ENCODE peak calls at places on chromosomes 1 and 21, in nine cellular contexts. One of them, this sample, is unnamed.

GRCh38 chr1:40143891-40144575 is 17.2 kb upstream of the RLF start:
- DNase-seq in adipocyte: peak; percentile 94
- DNase-seq in GM12865: peak; percentile 79
- DNase-seq in foreskin fibroblast: peak; percentile 47
- DNase-seq in BE2C: peak; percentile 56
- DNase-seq in AG04450: peak; percentile 36
- DNase-seq in esophagus squamous epithelium: no peak
- DNase-seq in heart right ventricle: peak; percentile 57
- DNase-seq in heart left ventricle: peak; percentile 51
- DNase-seq in this sample: peak; percentile 1

GRCh38 chr1:212561501-212561931 is 47.0 kb upstream of the ATF3 start:
- DNase-seq in foreskin fibroblast: peak; percentile 54
- DNase-seq in GM12865: no peak
- DNase-seq in BE2C: no peak
- DNase-seq in AG04450: no peak
- DNase-seq in esophagus squamous epithelium: no peak
- DNase-seq in heart right ventricle: no peak
- DNase-seq in adipocyte: peak; percentile 75
- DNase-seq in heart left ventricle: peak; percentile 21
- DNase-seq in this sample: no peak

GRCh38 chr1:144101397-144102050 is 129.7 kb upstream of the FAM72C start:
- DNase-seq in AG04450: no peak
- DNase-seq in BE2C: peak; percentile 30
- DNase-seq in esophagus squamous epithelium: no peak
- DNase-seq in adipocyte: no peak
- DNase-seq in heart left ventricle: peak; percentile 20
- DNase-seq in GM12865: no peak
- DNase-seq in foreskin fibroblast: no peak
- DNase-seq in heart right ventricle: peak; percentile 16
- DNase-seq in this sample: peak; percentile 23

GRCh38 chr1:221743416-221744208 is 1.7 kb upstream of the DUSP10 start:
- DNase-seq in heart right ventricle: no peak
- DNase-seq in esophagus squamous epithelium: no peak
- DNase-seq in AG04450: no peak
- DNase-seq in heart left ventricle: no peak
- DNase-seq in GM12865: peak; percentile 90
- DNase-seq in BE2C: no peak
- DNase-seq in adipocyte: no peak
- DNase-seq in foreskin fibroblast: no peak
- DNase-seq in this sample: peak; percentile 71

GRCh38 chr1:102002057-102002456 is 5.3 kb upstream of the OLFM3 start:
- DNase-seq in foreskin fibroblast: no peak
- DNase-seq in heart right ventricle: no peak
- DNase-seq in heart left ventricle: no peak
- DNase-seq in adipocyte: no peak
- DNase-seq in BE2C: no peak
- DNase-seq in GM12865: no peak
- DNase-seq in AG04450: no peak
- DNase-seq in esophagus squamous epithelium: no peak
- DNase-seq in this sample: no peak

GRCh38 chr1:111739984-111740765 is 980 bp upstream of the INKA2 start:
- DNase-seq in adipocyte: peak; percentile 83
- DNase-seq in GM12865: peak; percentile 37
- DNase-seq in AG04450: no peak
- DNase-seq in heart right ventricle: peak; percentile 69
- DNase-seq in heart left ventricle: peak; percentile 75
- DNase-seq in BE2C: peak; percentile 80
- DNase-seq in esophagus squamous epithelium: no peak
- DNase-seq in foreskin fibroblast: peak; percentile 73
- DNase-seq in this sample: peak; percentile 91

GRCh38 chr1:224592636-224593579 is 23.2 kb upstream of the CNIH3 start:
- DNase-seq in heart right ventricle: no peak
- DNase-seq in GM12865: peak; percentile 44
- DNase-seq in AG04450: peak; percentile 63
- DNase-seq in foreskin fibroblast: peak; percentile 84
- DNase-seq in heart left ventricle: no peak
- DNase-seq in BE2C: peak; percentile 17
- DNase-seq in esophagus squamous epithelium: no peak
- DNase-seq in adipocyte: peak; percentile 84
- DNase-seq in this sample: no peak

GRCh38 chr1:160260436-160261382 is 1.6 kb downstream of the DCAF8 start:
- DNase-seq in heart right ventricle: peak; percentile 21
- DNase-seq in heart left ventricle: peak; percentile 16
- DNase-seq in GM12865: peak; percentile 3
- DNase-seq in esophagus squamous epithelium: no peak
- DNase-seq in foreskin fibroblast: peak; percentile 68
- DNase-seq in BE2C: no peak
- DNase-seq in adipocyte: peak; percentile 87
- DNase-seq in AG04450: peak; percentile 68
- DNase-seq in this sample: no peak

GRCh38 chr1:33294071-33295010 is 26.6 kb downstream of the A3GALT2 start:
- DNase-seq in esophagus squamous epithelium: no peak
- DNase-seq in heart right ventricle: no peak
- DNase-seq in AG04450: no peak
- DNase-seq in GM12865: no peak
- DNase-seq in adipocyte: no peak
- DNase-seq in BE2C: no peak
- DNase-seq in heart left ventricle: no peak
- DNase-seq in foreskin fibroblast: no peak
- DNase-seq in this sample: no peak

GRCh38 chr1:21622466-21623315 is 46.5 kb downstream of the RAP1GAP start:
- DNase-seq in AG04450: no peak
- DNase-seq in GM12865: no peak
- DNase-seq in heart left ventricle: no peak
- DNase-seq in heart right ventricle: no peak
- DNase-seq in BE2C: peak; percentile 32
- DNase-seq in esophagus squamous epithelium: no peak
- DNase-seq in adipocyte: peak; percentile 45
- DNase-seq in foreskin fibroblast: no peak
- DNase-seq in this sample: peak; percentile 65

GRCh38 chr1:93874025-93874651 is 4.9 kb downstream of the DNTTIP2 start:
- DNase-seq in esophagus squamous epithelium: no peak
- DNase-seq in BE2C: no peak
- DNase-seq in heart left ventricle: no peak
- DNase-seq in adipocyte: peak; percentile 48
- DNase-seq in GM12865: peak; percentile 27
- DNase-seq in foreskin fibroblast: peak; percentile 50
- DNase-seq in AG04450: no peak
- DNase-seq in heart right ventricle: no peak
- DNase-seq in this sample: no peak

GRCh38 chr1:53715478-53715877 is 23.5 kb downstream of the GLIS1 start:
- DNase-seq in esophagus squamous epithelium: no peak
- DNase-seq in BE2C: peak; percentile 57
- DNase-seq in adipocyte: no peak
- DNase-seq in heart right ventricle: no peak
- DNase-seq in foreskin fibroblast: no peak
- DNase-seq in GM12865: peak; percentile 43
- DNase-seq in heart left ventricle: no peak
- DNase-seq in AG04450: no peak
- DNase-seq in this sample: no peak

GRCh38 chr1:59229138-59229537 is 67.8 kb upstream of the FGGY start:
- DNase-seq in heart right ventricle: no peak
- DNase-seq in AG04450: no peak
- DNase-seq in esophagus squamous epithelium: no peak
- DNase-seq in foreskin fibroblast: peak; percentile 42
- DNase-seq in BE2C: no peak
- DNase-seq in heart left ventricle: no peak
- DNase-seq in adipocyte: peak; percentile 90
- DNase-seq in GM12865: peak; percentile 2
- DNase-seq in this sample: no peak

GRCh38 chr1:214111796-214112195 is 124.0 kb downstream of the PROX1 start:
- DNase-seq in AG04450: no peak
- DNase-seq in adipocyte: no peak
- DNase-seq in esophagus squamous epithelium: no peak
- DNase-seq in heart right ventricle: no peak
- DNase-seq in foreskin fibroblast: no peak
- DNase-seq in GM12865: no peak
- DNase-seq in heart left ventricle: no peak
- DNase-seq in BE2C: no peak
- DNase-seq in this sample: no peak

GRCh38 chr1:214108097-214108446 is 120.3 kb downstream of the PROX1 start:
- DNase-seq in GM12865: no peak
- DNase-seq in heart left ventricle: no peak
- DNase-seq in AG04450: no peak
- DNase-seq in adipocyte: no peak
- DNase-seq in heart right ventricle: no peak
- DNase-seq in esophagus squamous epithelium: no peak
- DNase-seq in BE2C: no peak
- DNase-seq in foreskin fibroblast: no peak
- DNase-seq in this sample: no peak

GRCh38 chr1:214106375-214106774 is 118.6 kb downstream of the PROX1 start:
- DNase-seq in adipocyte: peak; percentile 26
- DNase-seq in AG04450: no peak
- DNase-seq in GM12865: no peak
- DNase-seq in heart right ventricle: no peak
- DNase-seq in heart left ventricle: no peak
- DNase-seq in foreskin fibroblast: peak; percentile 9
- DNase-seq in esophagus squamous epithelium: no peak
- DNase-seq in BE2C: peak; percentile 26
- DNase-seq in this sample: no peak

GRCh38 chr1:214103778-214104177 is 116.0 kb downstream of the PROX1 start:
- DNase-seq in heart right ventricle: no peak
- DNase-seq in GM12865: no peak
- DNase-seq in foreskin fibroblast: no peak
- DNase-seq in esophagus squamous epithelium: no peak
- DNase-seq in AG04450: no peak
- DNase-seq in adipocyte: no peak
- DNase-seq in BE2C: no peak
- DNase-seq in heart left ventricle: no peak
- DNase-seq in this sample: no peak

GRCh38 chr1:214107322-214108096 is 119.7 kb downstream of the PROX1 start:
- DNase-seq in foreskin fibroblast: no peak
- DNase-seq in esophagus squamous epithelium: no peak
- DNase-seq in AG04450: no peak
- DNase-seq in heart left ventricle: peak; percentile 68
- DNase-seq in GM12865: no peak
- DNase-seq in adipocyte: no peak
- DNase-seq in heart right ventricle: peak; percentile 68
- DNase-seq in BE2C: no peak
- DNase-seq in this sample: no peak
- H3K4me3 ChIP-seq in foreskin fibroblast: no peak overlapping the region
- H3K4me3 ChIP-seq in esophagus squamous epithelium: peak overlapping the region; percentile 28
- H3K4me3 ChIP-seq in AG04450: peak overlapping the region; percentile 46
- H3K4me3 ChIP-seq in heart left ventricle: no peak overlapping the region
- H3K4me3 ChIP-seq in GM12865: no peak overlapping the region
- H3K4me3 ChIP-seq in adipocyte: peak overlapping the region; percentile 70
- H3K4me3 ChIP-seq in heart right ventricle: peak overlapping the region; percentile 32
- H3K4me3 ChIP-seq in BE2C: no peak overlapping the region
- H3K4me3 ChIP-seq in this sample: peak overlapping the region; percentile 30

GRCh38 chr1:147379889-147380288 is 137.4 kb downstream of the CHD1L start:
- DNase-seq in foreskin fibroblast: no peak
- DNase-seq in adipocyte: no peak
- DNase-seq in heart right ventricle: no peak
- DNase-seq in AG04450: no peak
- DNase-seq in heart left ventricle: no peak
- DNase-seq in BE2C: no peak
- DNase-seq in esophagus squamous epithelium: no peak
- DNase-seq in GM12865: no peak
- DNase-seq in this sample: no peak

GRCh38 chr1:147377263-147378246 is 135.1 kb downstream of the CHD1L start:
- DNase-seq in foreskin fibroblast: no peak
- DNase-seq in esophagus squamous epithelium: no peak
- DNase-seq in heart right ventricle: no peak
- DNase-seq in AG04450: no peak
- DNase-seq in adipocyte: no peak
- DNase-seq in GM12865: no peak
- DNase-seq in heart left ventricle: no peak
- DNase-seq in BE2C: no peak
- DNase-seq in this sample: no peak
- H3K4me3 ChIP-seq in foreskin fibroblast: no peak overlapping the region
- H3K4me3 ChIP-seq in esophagus squamous epithelium: no peak overlapping the region
- H3K4me3 ChIP-seq in heart right ventricle: no peak overlapping the region
- H3K4me3 ChIP-seq in AG04450: no peak overlapping the region
- H3K4me3 ChIP-seq in adipocyte: no peak overlapping the region
- H3K4me3 ChIP-seq in GM12865: no peak overlapping the region
- H3K4me3 ChIP-seq in heart left ventricle: no peak overlapping the region
- H3K4me3 ChIP-seq in BE2C: no peak overlapping the region
- H3K4me3 ChIP-seq in this sample: no peak overlapping the region

DNA sequence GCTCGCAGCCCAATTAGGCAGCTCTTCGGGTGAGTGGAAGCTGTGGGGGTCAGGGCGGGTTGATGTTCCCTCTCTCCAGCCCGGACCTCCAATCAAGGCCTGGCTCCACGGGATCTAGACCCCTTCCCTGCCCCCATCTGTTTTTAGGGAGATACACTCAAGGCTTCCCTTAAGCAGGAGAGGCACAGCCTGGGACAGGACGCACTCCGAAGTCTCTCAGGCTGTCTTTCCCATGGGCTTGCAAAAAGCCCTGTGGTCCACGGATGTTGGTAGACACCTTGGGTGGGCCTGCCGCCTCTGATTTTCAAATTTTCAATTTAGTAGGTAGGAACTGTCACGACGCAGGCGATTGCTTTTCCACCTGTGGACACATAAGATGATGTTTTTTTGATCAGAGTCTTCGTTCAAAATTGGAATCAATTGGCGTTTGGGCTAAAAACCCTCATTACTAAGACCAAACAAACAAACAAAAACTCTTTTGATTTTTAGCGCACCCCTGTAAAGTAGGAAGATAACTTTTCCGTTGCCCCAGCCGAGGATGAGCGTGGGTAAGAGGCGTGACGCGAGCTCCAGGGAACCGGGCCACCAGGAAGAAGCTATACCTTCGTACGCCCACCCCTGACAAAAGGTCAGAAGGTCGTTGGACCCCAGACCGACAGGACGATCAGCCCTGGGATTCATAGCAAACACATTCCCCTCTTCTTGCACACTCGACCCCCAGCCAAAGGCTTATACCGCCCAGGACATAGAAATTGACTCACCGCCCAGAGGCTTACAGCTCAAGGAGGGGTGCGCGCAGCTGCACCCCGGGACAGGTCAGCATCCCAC is 2.4 kb upstream of the LHX8 start:
- DNase-seq in GM12865: no peak
- DNase-seq in foreskin fibroblast: no peak
- DNase-seq in heart left ventricle: no peak
- DNase-seq in adipocyte: peak; percentile 24
- DNase-seq in BE2C: no peak
- DNase-seq in heart right ventricle: no peak
- DNase-seq in AG04450: no peak
- DNase-seq in esophagus squamous epithelium: no peak
- DNase-seq in this sample: peak; percentile 31
- H3K4me3 ChIP-seq in GM12865: no peak overlapping the region
- H3K4me3 ChIP-seq in foreskin fibroblast: no peak overlapping the region
- H3K4me3 ChIP-seq in heart left ventricle: no peak overlapping the region
- H3K4me3 ChIP-seq in adipocyte: no peak overlapping the region
- H3K4me3 ChIP-seq in BE2C: no peak overlapping the region
- H3K4me3 ChIP-seq in heart right ventricle: no peak overlapping the region
- H3K4me3 ChIP-seq in AG04450: no peak overlapping the region
- H3K4me3 ChIP-seq in esophagus squamous epithelium: no peak overlapping the region
- H3K4me3 ChIP-seq in this sample: no peak overlapping the region

DNA sequence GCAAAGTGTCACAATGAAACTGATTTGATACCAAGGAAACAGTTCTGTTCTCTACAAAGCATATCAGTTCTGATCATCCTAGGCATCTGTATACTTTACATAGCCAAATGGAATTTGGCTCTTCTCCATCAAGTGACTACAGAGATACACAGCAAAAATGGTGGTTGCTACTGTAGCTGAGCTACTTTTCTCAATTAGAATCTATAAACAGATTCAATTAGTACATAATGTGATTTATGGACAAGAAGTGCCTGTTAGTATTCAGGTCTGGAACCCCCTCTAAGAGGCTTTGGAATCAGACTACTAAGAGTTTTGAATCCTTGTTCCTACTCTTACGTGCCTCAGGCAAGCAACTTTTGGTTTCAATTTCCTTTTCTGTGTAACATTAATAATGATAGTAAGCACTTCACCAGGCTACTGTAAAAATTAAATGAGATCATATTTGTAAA is 25.5 kb downstream of the C21orf91 start:
- DNase-seq in BE2C: peak; percentile 33
- DNase-seq in GM12865: peak; percentile 47
- DNase-seq in heart right ventricle: no peak
- DNase-seq in esophagus squamous epithelium: no peak
- DNase-seq in heart left ventricle: no peak
- DNase-seq in adipocyte: peak; percentile 47
- DNase-seq in foreskin fibroblast: peak; percentile 10
- DNase-seq in AG04450: peak; percentile 11
- DNase-seq in this sample: no peak
- H3K4me3 ChIP-seq in BE2C: peak overlapping the region; percentile 32
- H3K4me3 ChIP-seq in GM12865: peak overlapping the region; percentile 55
- H3K4me3 ChIP-seq in heart right ventricle: peak overlapping the region; percentile 33
- H3K4me3 ChIP-seq in esophagus squamous epithelium: peak overlapping the region; percentile 30
- H3K4me3 ChIP-seq in heart left ventricle: no peak overlapping the region
- H3K4me3 ChIP-seq in adipocyte: peak overlapping the region; percentile 74
- H3K4me3 ChIP-seq in foreskin fibroblast: peak overlapping the region; percentile 24
- H3K4me3 ChIP-seq in AG04450: no peak overlapping the region
- H3K4me3 ChIP-seq in this sample: peak overlapping the region; percentile 38

This sample was measured in upper lobe of left lung.